ENCODE peak calls at places on chromosomes 3 and 15, in seven cellular contexts. F is GM10248, C is type B pancreatic cell, M is body of pancreas, L is adrenal gland, T is MM.1S, N is IMR-90. S is an unnamed sample.

GRCh38 chr3:72974956-72975355 is 21.7 kb upstream of the PPP4R2 start:
- DNase-seq in F (no peak), C (no peak), M (no peak), L (no peak), T (no peak), N (no peak), S (no peak)

GRCh38 chr15:32905481-32905880 is 187.7 kb downstream of the GREM1 start:
- DNase-seq in F (no peak), C (no peak), M (no peak), L (no peak), T (no peak), N (peak; percentile 31), S (no peak)

GRCh38 chr3:179590669-179591068 is 13.8 kb downstream of the MRPL47 start:
- DNase-seq in F (no peak), C (no peak), M (no peak), L (no peak), T (no peak), N (no peak), S (no peak)

GRCh38 chr3:64664397-64664796 is 23.4 kb downstream of the ADAMTS9 start:
- DNase-seq in F (no peak), C (no peak), M (no peak), L (no peak), T (no peak), N (no peak), S (no peak)

GRCh38 chr3:131543714-131544113 is 40.9 kb upstream of the MRPL3 start:
- DNase-seq in F (no peak), C (no peak), M (peak; percentile 92), L (peak; percentile 92), T (no peak), N (peak; percentile 84), S (no peak)

GRCh38 chr3:38717603-38718240 is 68.2 kb upstream of the SCN5A start:
- DNase-seq in F (no peak), C (no peak), M (no peak), L (no peak), T (no peak), N (no peak), S (no peak)

GRCh38 chr3:31371464-31371863 is 161.3 kb upstream of the STT3B start:
- DNase-seq in F (no peak), C (no peak), M (no peak), L (no peak), T (no peak), N (no peak), S (no peak)

GRCh38 chr15:67107014-67107812 is 41.8 kb downstream of the SMAD3 start:
- DNase-seq in F (no peak), C (no peak), M (peak; percentile 87), L (peak; percentile 81), T (no peak), N (peak; percentile 100), S (no peak)

GRCh38 chr15:81400640-81401236 is 26.7 kb upstream of the TMC3 start:
- DNase-seq in F (peak; percentile 40), C (no peak), M (no peak), L (peak; percentile 5), T (peak; percentile 64), N (peak; percentile 65), S (no peak)

GRCh38 chr15:40289140-40289775 is 6.4 kb upstream of the ANKRD63 start:
- DNase-seq in F (no peak), C (no peak), M (peak; percentile 93), L (no peak), T (no peak), N (no peak), S (no peak)

GRCh38 chr15:29612096-29612495 is 210.2 kb downstream of the TJP1 start:
- DNase-seq in F (no peak), C (no peak), M (no peak), L (peak; percentile 10), T (no peak), N (peak; percentile 76), S (no peak)

DNA sequence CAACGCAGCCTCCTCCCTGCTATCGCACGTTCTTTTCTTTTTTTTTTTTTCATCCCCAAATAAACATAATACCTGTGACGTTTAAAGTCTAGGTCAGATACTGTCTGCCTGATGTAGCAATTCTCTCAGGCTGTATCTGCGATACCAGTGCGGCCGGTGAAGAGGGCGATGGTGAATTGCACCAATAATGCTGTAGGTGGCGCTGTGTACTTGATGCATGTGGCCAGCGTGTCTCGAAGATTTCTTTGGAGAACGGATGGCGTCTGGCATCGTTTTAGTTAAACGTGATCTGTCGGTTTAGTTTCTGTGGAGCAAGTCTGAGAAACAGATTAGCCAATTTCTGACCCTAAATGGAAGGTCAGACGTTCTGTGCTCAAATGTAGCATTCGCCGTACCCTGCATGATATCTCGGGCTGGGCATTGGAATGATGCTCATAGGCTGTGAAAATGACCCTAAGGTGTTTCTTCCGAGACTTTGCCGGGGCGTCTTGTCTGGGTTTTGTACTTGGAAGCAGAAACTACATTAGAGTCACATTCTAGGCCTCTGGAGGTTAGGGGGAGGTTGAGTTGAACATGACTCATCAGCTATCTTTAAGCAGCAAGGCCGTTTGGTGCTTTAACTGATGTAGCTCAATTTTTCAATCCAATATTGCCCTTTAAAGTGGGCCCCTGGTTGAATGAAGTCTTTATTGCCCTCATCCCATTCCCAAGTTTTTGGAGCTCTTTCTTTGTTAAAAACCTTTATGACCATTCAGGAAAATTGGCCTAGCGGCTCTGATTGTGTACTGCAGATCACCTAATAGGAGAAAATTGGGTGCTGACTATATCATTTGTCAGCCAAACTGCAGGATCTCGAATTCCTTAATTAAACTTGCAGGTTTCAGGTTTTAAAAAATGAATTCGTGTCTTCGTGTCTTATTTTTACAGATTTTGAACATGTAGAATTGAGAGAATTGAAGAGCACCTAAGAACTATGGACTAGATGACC is 80.0 kb downstream of the SQOR start:
- DNase-seq in F (no peak), C (peak; percentile 75), M (peak; percentile 73), L (peak; percentile 74), T (peak; percentile 69), N (peak; percentile 72), S (peak; percentile 83)
- TF ChIP-seq CTCF in F (peak; percentile 60), C (peak; percentile 94), M (peak; percentile 67), L (peak; percentile 88), T (peak; percentile 93), N (peak; percentile 81), S (peak; percentile 95)

GRCh38 chr3:57154470-57154869 is 10.7 kb downstream of the IL17RD start:
- DNase-seq in F (no peak), C (no peak), M (no peak), L (no peak), T (no peak), N (no peak), S (no peak)

GRCh38 chr3:57152761-57153160 is 12.4 kb downstream of the IL17RD start:
- DNase-seq in F (no peak), C (no peak), M (no peak), L (no peak), T (no peak), N (no peak), S (no peak)

GRCh38 chr3:57151021-57151449 is 14.1 kb downstream of the IL17RD start:
- DNase-seq in F (no peak), C (no peak), M (no peak), L (no peak), T (no peak), N (peak; percentile 20), S (no peak)

GRCh38 chr3:57150097-57150496 is 15.1 kb downstream of the IL17RD start:
- DNase-seq in F (no peak), C (no peak), M (no peak), L (no peak), T (no peak), N (no peak), S (no peak)

DNA sequence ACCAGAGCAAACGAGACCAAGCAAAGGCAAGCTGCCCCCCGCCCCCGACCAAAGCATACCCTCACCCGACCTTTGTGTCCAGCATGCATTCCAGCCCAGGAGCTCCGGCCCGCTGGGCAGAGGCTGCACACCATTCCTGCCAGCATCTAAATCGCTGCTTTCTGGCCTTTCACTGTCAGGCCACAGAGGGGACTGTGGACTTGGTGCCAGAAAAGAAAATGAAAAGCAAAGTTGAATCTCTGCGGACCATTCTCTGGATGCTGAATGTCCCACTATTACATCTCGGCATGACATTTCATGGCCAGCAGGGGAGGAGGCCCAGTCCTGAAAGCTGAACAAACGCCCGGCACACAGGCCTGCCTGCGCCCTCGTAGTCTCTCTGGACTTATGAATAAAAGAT is 13.0 kb downstream of the IL17RD start:
- DNase-seq in F (no peak), C (no peak), M (no peak), L (no peak), T (no peak), N (no peak), S (peak; percentile 47)
- TF ChIP-seq CTCF in F (no peak), C (peak; percentile 74), M (no peak), L (no peak), T (no peak), N (no peak), S (no peak)

GRCh38 chr3:134039161-134039862 is 9.6 kb upstream of the SLCO2A1 start:
- DNase-seq in F (no peak), C (no peak), M (no peak), L (no peak), T (no peak), N (no peak), S (no peak)
- TF ChIP-seq CTCF in F (peak; percentile 8), C (no peak), M (no peak), L (no peak), T (no peak), N (no peak), S (no peak)

GRCh38 chr3:188298585-188298984 is 144.6 kb downstream of the LPP start:
- DNase-seq in F (no peak), C (no peak), M (no peak), L (no peak), T (no peak), N (no peak), S (no peak)

GRCh38 chr3:188299068-188299467 is 145.1 kb downstream of the LPP start:
- DNase-seq in F (no peak), C (no peak), M (no peak), L (no peak), T (no peak), N (no peak), S (no peak)

GRCh38 chr3:188295876-188296275 is 141.9 kb downstream of the LPP start:
- DNase-seq in F (no peak), C (no peak), M (no peak), L (no peak), T (no peak), N (no peak), S (no peak)

GRCh38 chr3:188294823-188295487 is 141.0 kb downstream of the LPP start:
- DNase-seq in F (no peak), C (no peak), M (peak; percentile 47), L (peak; percentile 75), T (no peak), N (peak; percentile 96), S (no peak)

DNA sequence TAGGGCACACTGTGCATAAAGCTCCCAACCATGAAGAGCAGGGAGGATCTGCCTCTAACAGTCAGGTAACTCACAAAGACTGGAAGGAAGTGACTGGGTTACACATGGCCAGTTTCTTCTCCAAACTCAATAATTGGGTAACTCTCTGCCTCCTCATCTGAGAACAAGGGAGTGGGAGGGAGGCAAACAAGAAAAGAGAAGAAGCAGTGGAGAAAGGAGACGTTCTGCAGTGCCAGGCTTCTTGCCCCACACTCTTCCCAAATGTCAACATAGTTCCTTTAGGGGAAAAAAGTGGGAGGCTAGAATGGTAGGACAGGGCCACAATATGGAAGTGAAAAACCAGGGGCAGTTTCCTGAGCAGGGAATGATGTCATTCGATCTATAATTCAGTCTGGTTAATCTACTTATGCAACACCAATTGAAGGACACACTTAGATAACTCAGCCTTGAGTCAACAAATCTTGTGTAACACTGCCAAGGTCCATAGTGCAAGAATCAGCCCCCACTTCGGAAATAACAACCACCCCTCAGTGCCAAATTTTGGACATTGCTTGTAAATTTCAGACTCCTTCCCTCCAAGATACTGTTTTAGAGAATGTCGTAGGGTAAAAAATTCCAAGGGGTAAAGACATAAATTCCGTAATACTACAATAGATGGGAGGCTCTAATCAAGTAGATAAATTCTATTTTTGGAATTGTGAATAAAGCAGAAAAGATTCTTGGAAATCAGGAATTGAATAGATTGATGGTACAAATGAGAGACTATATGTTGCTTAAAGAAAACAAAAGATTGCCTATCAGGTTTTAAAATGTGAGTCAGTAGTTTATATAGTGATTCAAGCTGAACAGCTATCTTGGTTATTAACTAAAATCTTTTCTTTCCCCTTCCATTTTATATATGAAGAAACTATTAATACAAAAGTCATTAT is 143.1 kb downstream of the LPP start:
- DNase-seq in F (no peak), C (no peak), M (peak; percentile 66), L (peak; percentile 73), T (no peak), N (peak; percentile 83), S (no peak)
- TF ChIP-seq CTCF in F (no peak), C (no peak), M (no peak), L (no peak), T (no peak), N (no peak), S (no peak)

S was measured in glutamatergic neuron.